ENCODE peak calls at places on chromosomes 2 and 18, in eight cellular contexts. One of them, this sample, is unnamed.

GRCh38 chr2:240348522-240348921 is 86.9 kb upstream of the GPC1 start:
- DNase-seq in tibial artery: peak; percentile 44
- DNase-seq in GM12865: no peak
- DNase-seq in AG04449: no peak
- DNase-seq in NT2/D1: no peak
- DNase-seq in retinal pigment epithelial cell: no peak
- DNase-seq in AG04450: no peak
- DNase-seq in BJ: no peak
- DNase-seq in this sample: no peak

GRCh38 chr2:211416373-211416772 is 860.0 kb downstream of the CPS1 start:
- DNase-seq in tibial artery: no peak
- DNase-seq in GM12865: no peak
- DNase-seq in AG04449: no peak
- DNase-seq in NT2/D1: no peak
- DNase-seq in retinal pigment epithelial cell: no peak
- DNase-seq in AG04450: no peak
- DNase-seq in BJ: no peak
- DNase-seq in this sample: no peak

GRCh38 chr2:112866128-112866835 is 29.7 kb upstream of the IL1B start:
- DNase-seq in tibial artery: no peak
- DNase-seq in GM12865: no peak
- DNase-seq in AG04449: no peak
- DNase-seq in NT2/D1: no peak
- DNase-seq in retinal pigment epithelial cell: no peak
- DNase-seq in AG04450: no peak
- DNase-seq in BJ: no peak
- DNase-seq in this sample: no peak

GRCh38 chr2:44937688-44938240 is 3.7 kb upstream of the SIX3 start:
- DNase-seq in tibial artery: no peak
- DNase-seq in GM12865: peak; percentile 58
- DNase-seq in AG04449: no peak
- DNase-seq in NT2/D1: no peak
- DNase-seq in retinal pigment epithelial cell: peak; percentile 77
- DNase-seq in AG04450: no peak
- DNase-seq in BJ: no peak
- DNase-seq in this sample: no peak

GRCh38 chr2:237889811-237890210 is 30.4 kb downstream of the RAMP1 start:
- DNase-seq in tibial artery: peak; percentile 37
- DNase-seq in GM12865: no peak
- DNase-seq in AG04449: no peak
- DNase-seq in NT2/D1: no peak
- DNase-seq in retinal pigment epithelial cell: no peak
- DNase-seq in AG04450: no peak
- DNase-seq in BJ: no peak
- DNase-seq in this sample: no peak

GRCh38 chr2:113818382-113818951 is 62.0 kb upstream of the SLC35F5 start:
- DNase-seq in tibial artery: no peak
- DNase-seq in GM12865: no peak
- DNase-seq in AG04449: peak; percentile 99
- DNase-seq in NT2/D1: peak; percentile 70
- DNase-seq in retinal pigment epithelial cell: peak; percentile 95
- DNase-seq in AG04450: peak; percentile 98
- DNase-seq in BJ: peak; percentile 98
- DNase-seq in this sample: peak; percentile 81

GRCh38 chr2:189466656-189467055 is 25.4 kb downstream of the WDR75 start:
- DNase-seq in tibial artery: no peak
- DNase-seq in GM12865: peak; percentile 21
- DNase-seq in AG04449: no peak
- DNase-seq in NT2/D1: peak; percentile 22
- DNase-seq in retinal pigment epithelial cell: peak; percentile 10
- DNase-seq in AG04450: peak; percentile 1
- DNase-seq in BJ: no peak
- DNase-seq in this sample: peak; percentile 60

GRCh38 chr2:227115761-227116160 is 48.2 kb downstream of the COL4A4 start:
- DNase-seq in tibial artery: no peak
- DNase-seq in GM12865: no peak
- DNase-seq in AG04449: no peak
- DNase-seq in NT2/D1: no peak
- DNase-seq in retinal pigment epithelial cell: no peak
- DNase-seq in AG04450: peak; percentile 11
- DNase-seq in BJ: peak; percentile 44
- DNase-seq in this sample: no peak

GRCh38 chr2:133952420-133952819 is 301.5 kb upstream of the MGAT5 start:
- DNase-seq in tibial artery: no peak
- DNase-seq in GM12865: peak; percentile 23
- DNase-seq in AG04449: no peak
- DNase-seq in NT2/D1: no peak
- DNase-seq in retinal pigment epithelial cell: no peak
- DNase-seq in AG04450: no peak
- DNase-seq in BJ: no peak
- DNase-seq in this sample: no peak

GRCh38 chr2:109264595-109265328 is 135.8 kb downstream of the SH3RF3 start:
- DNase-seq in tibial artery: peak; percentile 70
- DNase-seq in GM12865: no peak
- DNase-seq in AG04449: no peak
- DNase-seq in NT2/D1: no peak
- DNase-seq in retinal pigment epithelial cell: no peak
- DNase-seq in AG04450: peak; percentile 43
- DNase-seq in BJ: no peak
- DNase-seq in this sample: peak; percentile 30

GRCh38 chr2:88568179-88568578 is 59.1 kb downstream of the EIF2AK3 start:
- DNase-seq in tibial artery: no peak
- DNase-seq in GM12865: no peak
- DNase-seq in AG04449: no peak
- DNase-seq in NT2/D1: no peak
- DNase-seq in retinal pigment epithelial cell: peak; percentile 48
- DNase-seq in AG04450: no peak
- DNase-seq in BJ: no peak
- DNase-seq in this sample: no peak

GRCh38 chr2:88560619-88561307 is 66.5 kb downstream of the EIF2AK3 start:
- DNase-seq in tibial artery: no peak
- DNase-seq in GM12865: peak; percentile 30
- DNase-seq in AG04449: no peak
- DNase-seq in NT2/D1: no peak
- DNase-seq in retinal pigment epithelial cell: no peak
- DNase-seq in AG04450: no peak
- DNase-seq in BJ: no peak
- DNase-seq in this sample: no peak

GRCh38 chr2:88561646-88562388 is 65.4 kb downstream of the EIF2AK3 start:
- DNase-seq in tibial artery: no peak
- DNase-seq in GM12865: peak; percentile 48
- DNase-seq in AG04449: no peak
- DNase-seq in NT2/D1: no peak
- DNase-seq in retinal pigment epithelial cell: no peak
- DNase-seq in AG04450: no peak
- DNase-seq in BJ: no peak
- DNase-seq in this sample: no peak

GRCh38 chr2:88563134-88563533 is 64.1 kb downstream of the EIF2AK3 start:
- DNase-seq in tibial artery: no peak
- DNase-seq in GM12865: no peak
- DNase-seq in AG04449: no peak
- DNase-seq in NT2/D1: no peak
- DNase-seq in retinal pigment epithelial cell: peak; percentile 30
- DNase-seq in AG04450: peak; percentile 13
- DNase-seq in BJ: no peak
- DNase-seq in this sample: no peak

DNA sequence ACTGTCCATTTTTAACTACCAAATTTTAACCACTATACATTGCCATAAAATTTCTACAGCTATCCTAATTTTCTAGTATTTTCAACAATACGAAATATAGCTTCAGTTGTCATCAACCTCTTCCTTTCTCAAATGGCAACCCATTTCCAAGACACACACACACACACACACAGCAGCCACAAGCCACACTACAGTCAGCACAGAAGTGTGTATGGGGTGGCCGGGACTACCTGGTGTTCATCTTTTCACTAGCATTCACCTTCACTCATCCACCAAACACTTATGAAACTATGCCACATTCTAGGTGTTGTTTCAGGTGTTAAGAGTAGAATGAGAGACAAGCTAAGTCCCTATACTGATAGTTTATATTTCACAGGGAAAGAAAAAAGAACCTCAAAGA is 62.9 kb downstream of the EIF2AK3 start:
- DNase-seq in tibial artery: no peak
- DNase-seq in GM12865: no peak
- DNase-seq in AG04449: no peak
- DNase-seq in NT2/D1: no peak
- DNase-seq in retinal pigment epithelial cell: no peak
- DNase-seq in AG04450: no peak
- DNase-seq in BJ: no peak
- DNase-seq in this sample: no peak
- H3K4me3 ChIP-seq in tibial artery: no peak overlapping the region
- H3K4me3 ChIP-seq in GM12865: no peak overlapping the region
- H3K4me3 ChIP-seq in AG04449: no peak overlapping the region
- H3K4me3 ChIP-seq in NT2/D1: no peak overlapping the region
- H3K4me3 ChIP-seq in retinal pigment epithelial cell: no peak overlapping the region
- H3K4me3 ChIP-seq in AG04450: no peak overlapping the region
- H3K4me3 ChIP-seq in BJ: no peak overlapping the region
- H3K4me3 ChIP-seq in this sample: no peak overlapping the region

GRCh38 chr18:54828290-54828871 is at the start of gene RAB27B:
- DNase-seq in tibial artery: peak; percentile 65
- DNase-seq in GM12865: peak; percentile 16
- DNase-seq in AG04449: no peak
- DNase-seq in NT2/D1: peak; percentile 54
- DNase-seq in retinal pigment epithelial cell: peak; percentile 66
- DNase-seq in AG04450: peak; percentile 55
- DNase-seq in BJ: no peak
- DNase-seq in this sample: peak; percentile 78
- H3K4me3 ChIP-seq in tibial artery: peak within 1 kb of the TSS; percentile 47
- H3K4me3 ChIP-seq in GM12865: no peak within 1 kb of the TSS
- H3K4me3 ChIP-seq in AG04449: peak within 1 kb of the TSS; percentile 66
- H3K4me3 ChIP-seq in NT2/D1: peak within 1 kb of the TSS; percentile 55
- H3K4me3 ChIP-seq in retinal pigment epithelial cell: peak within 1 kb of the TSS; percentile 73
- H3K4me3 ChIP-seq in AG04450: peak within 1 kb of the TSS; percentile 74
- H3K4me3 ChIP-seq in BJ: peak within 1 kb of the TSS; percentile 60
- H3K4me3 ChIP-seq in this sample: peak within 1 kb of the TSS; percentile 3

GRCh38 chr2:29117636-29118303 is 2.6 kb downstream of the CLIP4 start:
- DNase-seq in tibial artery: no peak
- DNase-seq in GM12865: no peak
- DNase-seq in AG04449: no peak
- DNase-seq in NT2/D1: no peak
- DNase-seq in retinal pigment epithelial cell: peak; percentile 88
- DNase-seq in AG04450: no peak
- DNase-seq in BJ: no peak
- DNase-seq in this sample: peak; percentile 83
- H3K4me3 ChIP-seq in tibial artery: no peak overlapping the region
- H3K4me3 ChIP-seq in GM12865: no peak overlapping the region
- H3K4me3 ChIP-seq in AG04449: no peak overlapping the region
- H3K4me3 ChIP-seq in NT2/D1: no peak overlapping the region
- H3K4me3 ChIP-seq in retinal pigment epithelial cell: no peak overlapping the region
- H3K4me3 ChIP-seq in AG04450: no peak overlapping the region
- H3K4me3 ChIP-seq in BJ: no peak overlapping the region
- H3K4me3 ChIP-seq in this sample: no peak overlapping the region

DNA sequence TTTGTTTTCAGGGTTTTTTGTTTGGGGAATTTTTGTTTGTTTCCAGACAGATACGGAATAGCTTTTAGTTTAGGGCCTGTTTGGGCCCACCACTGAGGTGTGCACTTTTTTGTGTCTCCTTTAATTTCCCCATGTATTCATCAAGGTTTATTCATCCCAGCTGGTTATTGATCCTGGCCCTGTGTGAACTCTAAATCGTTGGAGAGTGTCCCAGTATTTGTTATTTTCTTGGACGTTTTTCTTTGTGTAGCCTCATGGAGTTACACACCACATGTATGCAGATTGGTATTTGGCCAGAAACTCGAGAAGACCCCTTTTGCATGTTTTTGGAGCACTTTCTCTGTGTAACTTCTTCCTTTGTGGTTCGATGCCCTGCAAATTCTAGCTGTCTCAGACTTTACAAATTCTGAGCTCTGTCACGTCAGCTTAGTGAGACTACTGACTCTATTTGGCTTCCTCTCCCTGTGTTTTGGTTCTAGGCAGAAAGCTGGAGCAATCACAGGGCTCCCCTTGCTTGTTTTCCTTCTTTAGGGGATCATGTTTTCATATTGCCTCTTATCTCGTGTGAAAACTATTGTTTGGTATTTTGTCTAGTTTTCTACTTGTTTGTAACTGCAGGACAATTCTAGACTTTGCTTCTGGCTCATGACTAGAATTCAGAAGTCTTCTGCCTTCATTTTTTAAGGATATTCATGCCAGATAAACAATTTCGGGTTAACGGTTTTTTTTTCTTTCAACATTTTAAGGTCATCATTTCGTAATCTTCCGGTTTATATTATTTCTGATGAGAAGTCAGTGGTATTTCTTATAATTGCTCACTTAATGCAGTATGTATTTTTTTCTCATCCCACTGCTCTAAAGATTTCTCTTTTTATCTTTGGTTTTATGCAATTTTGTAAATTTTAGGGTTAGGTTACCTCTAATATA is 198.5 kb downstream of the MCFD2 start:
- DNase-seq in tibial artery: no peak
- DNase-seq in GM12865: no peak
- DNase-seq in AG04449: no peak
- DNase-seq in NT2/D1: no peak
- DNase-seq in retinal pigment epithelial cell: no peak
- DNase-seq in AG04450: no peak
- DNase-seq in BJ: no peak
- DNase-seq in this sample: no peak
- H3K4me3 ChIP-seq in tibial artery: peak overlapping the region; percentile 10
- H3K4me3 ChIP-seq in GM12865: no peak overlapping the region
- H3K4me3 ChIP-seq in AG04449: no peak overlapping the region
- H3K4me3 ChIP-seq in NT2/D1: no peak overlapping the region
- H3K4me3 ChIP-seq in retinal pigment epithelial cell: no peak overlapping the region
- H3K4me3 ChIP-seq in AG04450: no peak overlapping the region
- H3K4me3 ChIP-seq in BJ: no peak overlapping the region
- H3K4me3 ChIP-seq in this sample: no peak overlapping the region

DNA sequence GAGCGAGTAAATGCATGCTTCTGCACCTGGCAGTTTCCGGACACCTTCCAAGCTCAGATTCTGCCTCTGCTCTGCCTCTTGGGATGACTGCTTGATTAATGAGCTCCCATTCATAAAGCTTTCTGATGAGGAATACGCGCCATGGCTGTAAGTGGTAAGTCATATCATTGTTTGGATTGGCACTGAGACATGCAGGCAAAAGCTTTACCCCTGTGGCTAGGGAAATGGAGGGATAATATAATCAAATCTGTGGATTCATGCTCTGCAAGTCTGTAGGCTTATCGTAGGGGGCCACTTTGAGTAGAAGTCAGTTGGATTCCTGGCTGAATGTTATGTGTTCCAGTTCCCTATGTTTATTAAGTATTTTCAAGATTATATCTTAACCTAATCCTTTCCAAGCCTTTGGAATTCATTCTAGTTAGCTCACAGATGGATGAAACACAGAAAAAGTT is 2176.4 kb upstream of the CELF4 start:
- DNase-seq in tibial artery: no peak
- DNase-seq in GM12865: no peak
- DNase-seq in AG04449: no peak
- DNase-seq in NT2/D1: no peak
- DNase-seq in retinal pigment epithelial cell: peak; percentile 55
- DNase-seq in AG04450: peak; percentile 26
- DNase-seq in BJ: no peak
- DNase-seq in this sample: peak; percentile 10
- H3K4me3 ChIP-seq in tibial artery: no peak overlapping the region
- H3K4me3 ChIP-seq in GM12865: no peak overlapping the region
- H3K4me3 ChIP-seq in AG04449: no peak overlapping the region
- H3K4me3 ChIP-seq in NT2/D1: no peak overlapping the region
- H3K4me3 ChIP-seq in retinal pigment epithelial cell: no peak overlapping the region
- H3K4me3 ChIP-seq in AG04450: no peak overlapping the region
- H3K4me3 ChIP-seq in BJ: no peak overlapping the region
- H3K4me3 ChIP-seq in this sample: no peak overlapping the region